ENCODE peak calls at places on chromosomes 7 and 10, in five cellular contexts. One of them, this sample, is unnamed.

GRCh38 chr10:59104186-59104585 is 72.3 kb upstream of the PHYHIPL start:
- DNase-seq in Panc1: no peak
- DNase-seq in K562: no peak
- DNase-seq in esophagus muscularis mucosa: no peak
- DNase-seq in HCT116: no peak
- DNase-seq in this sample: no peak

GRCh38 chr7:143005632-143006260 is 21.2 kb downstream of the OR9A2 start:
- DNase-seq in Panc1: no peak
- DNase-seq in K562: no peak
- DNase-seq in esophagus muscularis mucosa: no peak
- DNase-seq in HCT116: no peak
- DNase-seq in this sample: no peak

GRCh38 chr10:97332586-97333350 is 1.8 kb downstream of the FRAT2 start:
- DNase-seq in Panc1: peak
- DNase-seq in K562: peak
- DNase-seq in esophagus muscularis mucosa: no peak
- DNase-seq in HCT116: no peak
- DNase-seq in this sample: peak

GRCh38 chr7:151819826-151820225 is 57.1 kb downstream of the PRKAG2 start:
- DNase-seq in Panc1: no peak
- DNase-seq in K562: no peak
- DNase-seq in esophagus muscularis mucosa: no peak
- DNase-seq in HCT116: no peak
- DNase-seq in this sample: no peak

GRCh38 chr10:3949741-3950140 is 164.7 kb upstream of the KLF6 start:
- DNase-seq in Panc1: no peak
- DNase-seq in K562: no peak
- DNase-seq in esophagus muscularis mucosa: peak
- DNase-seq in HCT116: no peak
- DNase-seq in this sample: no peak

GRCh38 chr10:3776796-3777571 is 8.0 kb downstream of the KLF6 start:
- DNase-seq in Panc1: peak
- DNase-seq in K562: peak
- DNase-seq in esophagus muscularis mucosa: no peak
- DNase-seq in HCT116: peak
- DNase-seq in this sample: peak

GRCh38 chr10:74419491-74420466 is 268.8 kb downstream of the ADK start:
- DNase-seq in Panc1: no peak
- DNase-seq in K562: peak
- DNase-seq in esophagus muscularis mucosa: no peak
- DNase-seq in HCT116: peak
- DNase-seq in this sample: no peak

GRCh38 chr10:14554843-14555205 is 219.9 kb downstream of the FAM107B start:
- DNase-seq in Panc1: no peak
- DNase-seq in K562: no peak
- DNase-seq in esophagus muscularis mucosa: no peak
- DNase-seq in HCT116: no peak
- DNase-seq in this sample: no peak

GRCh38 chr10:80520661-80521488 is 16.8 kb upstream of the SH2D4B start:
- DNase-seq in Panc1: no peak
- DNase-seq in K562: no peak
- DNase-seq in esophagus muscularis mucosa: no peak
- DNase-seq in HCT116: no peak
- DNase-seq in this sample: no peak

GRCh38 chr7:7002416-7003062 is 176.5 kb upstream of the CCZ1B start:
- DNase-seq in Panc1: no peak
- DNase-seq in K562: no peak
- DNase-seq in esophagus muscularis mucosa: no peak
- DNase-seq in HCT116: no peak
- DNase-seq in this sample: no peak

GRCh38 chr10:96683065-96683464 is 37.2 kb downstream of the PIK3AP1 start:
- DNase-seq in Panc1: no peak
- DNase-seq in K562: no peak
- DNase-seq in esophagus muscularis mucosa: no peak
- DNase-seq in HCT116: no peak
- DNase-seq in this sample: no peak

GRCh38 chr7:31513790-31514189 is at the start of gene ITPRID1:
- DNase-seq in Panc1: no peak
- DNase-seq in K562: no peak
- DNase-seq in esophagus muscularis mucosa: no peak
- DNase-seq in HCT116: no peak
- DNase-seq in this sample: no peak

GRCh38 chr10:46225597-46225996 is 61.2 kb upstream of the ANTXRL start:
- DNase-seq in Panc1: no peak
- DNase-seq in K562: no peak
- DNase-seq in esophagus muscularis mucosa: peak
- DNase-seq in HCT116: no peak
- DNase-seq in this sample: no peak

GRCh38 chr7:92404170-92404614 is 43.1 kb upstream of the GATAD1 start:
- DNase-seq in Panc1: no peak
- DNase-seq in K562: no peak
- DNase-seq in esophagus muscularis mucosa: no peak
- DNase-seq in HCT116: no peak
- DNase-seq in this sample: no peak

DNA sequence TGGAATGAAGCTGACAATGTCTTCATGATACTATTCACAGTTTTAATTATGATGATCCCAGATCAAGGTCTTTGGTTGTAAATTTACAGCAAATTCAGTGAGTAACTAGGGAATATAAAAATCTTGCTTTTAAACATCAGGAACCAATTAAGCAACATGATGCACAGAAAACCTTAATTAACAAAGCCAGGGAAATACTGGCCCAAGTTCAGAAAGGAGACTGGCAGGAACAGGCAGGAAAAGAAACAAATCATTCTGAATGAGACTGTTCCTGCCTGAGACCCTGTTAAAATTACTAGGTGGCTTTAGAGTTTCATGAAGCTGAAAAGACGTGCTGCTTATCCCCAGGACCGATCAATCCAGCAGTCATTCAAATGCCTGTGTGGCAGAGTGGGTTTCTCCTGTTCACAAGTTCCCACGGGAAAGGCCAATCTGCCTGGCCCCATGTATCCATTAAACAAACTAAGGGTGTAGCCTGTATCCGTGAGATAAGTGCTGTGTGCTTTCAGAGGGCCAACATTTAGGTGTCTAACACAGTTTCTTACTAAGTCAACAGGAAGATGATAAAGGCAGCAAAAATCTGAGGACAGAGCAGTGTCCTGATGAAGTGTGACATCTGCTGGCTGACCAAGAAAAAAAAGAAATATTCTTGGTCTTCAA is 34.4 kb downstream of the PUS7 start:
- DNase-seq in Panc1: peak
- DNase-seq in K562: peak
- DNase-seq in esophagus muscularis mucosa: no peak
- DNase-seq in HCT116: no peak
- DNase-seq in this sample: peak
- TF ChIP-seq POLR2AphosphoS5 in Panc1: no peak
- TF ChIP-seq POLR2AphosphoS5 in K562: peak
- TF ChIP-seq POLR2AphosphoS5 in esophagus muscularis mucosa: peak
- TF ChIP-seq POLR2AphosphoS5 in HCT116: no peak
- TF ChIP-seq POLR2AphosphoS5 in this sample: peak

GRCh38 chr7:2505401-2505800 is 14.2 kb upstream of the LFNG start:
- DNase-seq in Panc1: no peak
- DNase-seq in K562: no peak
- DNase-seq in esophagus muscularis mucosa: no peak
- DNase-seq in HCT116: no peak
- DNase-seq in this sample: peak
- TF ChIP-seq POLR2AphosphoS5 in Panc1: no peak
- TF ChIP-seq POLR2AphosphoS5 in K562: no peak
- TF ChIP-seq POLR2AphosphoS5 in esophagus muscularis mucosa: no peak
- TF ChIP-seq POLR2AphosphoS5 in HCT116: no peak
- TF ChIP-seq POLR2AphosphoS5 in this sample: peak

DNA sequence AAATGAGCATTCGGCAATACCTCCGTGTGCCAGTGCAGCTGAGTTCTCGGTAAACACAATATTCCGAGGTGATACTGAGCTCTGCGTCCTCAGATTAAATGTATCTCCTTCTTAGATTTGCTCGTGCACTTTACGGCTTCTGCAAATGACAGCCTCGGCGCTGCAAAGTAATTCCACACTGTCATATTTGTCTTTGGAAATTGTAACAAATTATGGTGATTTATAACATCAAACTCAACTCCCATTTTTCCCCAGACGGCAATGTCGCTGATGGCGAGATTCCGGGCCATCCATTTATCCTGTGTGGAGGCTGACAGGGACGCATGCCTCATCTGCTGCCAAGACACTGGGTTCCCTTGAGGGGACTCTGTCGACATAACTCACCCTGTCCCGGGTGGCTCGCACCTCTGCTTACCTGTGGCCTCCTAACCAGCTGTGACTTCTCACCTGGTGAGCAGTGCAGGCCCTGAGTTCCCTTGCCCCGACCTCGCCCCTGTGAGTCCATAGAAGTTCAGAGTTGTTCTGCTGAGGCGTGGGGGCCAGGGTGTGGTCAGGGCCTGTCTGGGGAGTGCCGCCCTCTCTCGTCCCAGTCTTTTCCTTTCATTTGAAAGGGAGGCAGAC is 201.9 kb downstream of the ADARB2 start:
- DNase-seq in Panc1: no peak
- DNase-seq in K562: no peak
- DNase-seq in esophagus muscularis mucosa: no peak
- DNase-seq in HCT116: no peak
- DNase-seq in this sample: no peak
- TF ChIP-seq POLR2AphosphoS5 in Panc1: no peak
- TF ChIP-seq POLR2AphosphoS5 in K562: no peak
- TF ChIP-seq POLR2AphosphoS5 in esophagus muscularis mucosa: no peak
- TF ChIP-seq POLR2AphosphoS5 in HCT116: no peak
- TF ChIP-seq POLR2AphosphoS5 in this sample: no peak

GRCh38 chr10:119165171-119166110 is at the start of gene SFXN4:
- DNase-seq in Panc1: no peak
- DNase-seq in K562: peak
- DNase-seq in esophagus muscularis mucosa: peak
- DNase-seq in HCT116: peak
- DNase-seq in this sample: peak
- TF ChIP-seq POLR2AphosphoS5 in Panc1: peak
- TF ChIP-seq POLR2AphosphoS5 in K562: peak
- TF ChIP-seq POLR2AphosphoS5 in esophagus muscularis mucosa: peak
- TF ChIP-seq POLR2AphosphoS5 in HCT116: peak
- TF ChIP-seq POLR2AphosphoS5 in this sample: peak

GRCh38 chr10:89651205-89651915 is 6.3 kb upstream of the PANK1 start:
- DNase-seq in Panc1: no peak
- DNase-seq in K562: no peak
- DNase-seq in esophagus muscularis mucosa: peak
- DNase-seq in HCT116: no peak
- DNase-seq in this sample: no peak
- TF ChIP-seq POLR2AphosphoS5 in Panc1: no peak
- TF ChIP-seq POLR2AphosphoS5 in K562: no peak
- TF ChIP-seq POLR2AphosphoS5 in esophagus muscularis mucosa: no peak
- TF ChIP-seq POLR2AphosphoS5 in HCT116: no peak
- TF ChIP-seq POLR2AphosphoS5 in this sample: no peak

GRCh38 chr7:135557455-135558336 is at the start of gene NUP205:
- DNase-seq in Panc1: peak
- DNase-seq in K562: peak
- DNase-seq in esophagus muscularis mucosa: no peak
- DNase-seq in HCT116: peak
- DNase-seq in this sample: peak
- TF ChIP-seq POLR2AphosphoS5 in Panc1: peak
- TF ChIP-seq POLR2AphosphoS5 in K562: peak
- TF ChIP-seq POLR2AphosphoS5 in esophagus muscularis mucosa: peak
- TF ChIP-seq POLR2AphosphoS5 in HCT116: peak
- TF ChIP-seq POLR2AphosphoS5 in this sample: peak

GRCh38 chr10:99730026-99730425 is 1.9 kb downstream of the COX15 start:
- DNase-seq in Panc1: no peak
- DNase-seq in K562: no peak
- DNase-seq in esophagus muscularis mucosa: no peak
- DNase-seq in HCT116: no peak
- DNase-seq in this sample: no peak

GRCh38 chr10:99731296-99732032 is 463 bp downstream of the COX15 start:
- DNase-seq in Panc1: no peak
- DNase-seq in K562: no peak
- DNase-seq in esophagus muscularis mucosa: no peak
- DNase-seq in HCT116: no peak
- DNase-seq in this sample: no peak

GRCh38 chr10:99733366-99733765 is 1.3 kb downstream of the CUTC start:
- DNase-seq in Panc1: no peak
- DNase-seq in K562: no peak
- DNase-seq in esophagus muscularis mucosa: no peak
- DNase-seq in HCT116: no peak
- DNase-seq in this sample: no peak

GRCh38 chr10:99732033-99732912 is at the start of the genes COX15 and CUTC:
- DNase-seq in Panc1: peak
- DNase-seq in K562: peak
- DNase-seq in esophagus muscularis mucosa: peak
- DNase-seq in HCT116: peak
- DNase-seq in this sample: peak
- TF ChIP-seq POLR2AphosphoS5 in Panc1: peak
- TF ChIP-seq POLR2AphosphoS5 in K562: peak
- TF ChIP-seq POLR2AphosphoS5 in esophagus muscularis mucosa: peak
- TF ChIP-seq POLR2AphosphoS5 in HCT116: peak
- TF ChIP-seq POLR2AphosphoS5 in this sample: peak

GRCh38 chr7:134686782-134687181 is 40.1 kb downstream of the BPGM start:
- DNase-seq in Panc1: no peak
- DNase-seq in K562: no peak
- DNase-seq in esophagus muscularis mucosa: no peak
- DNase-seq in HCT116: no peak
- DNase-seq in this sample: no peak

GRCh38 chr7:134693256-134693655 is 46.6 kb downstream of the BPGM start:
- DNase-seq in Panc1: no peak
- DNase-seq in K562: no peak
- DNase-seq in esophagus muscularis mucosa: peak
- DNase-seq in HCT116: no peak
- DNase-seq in this sample: no peak

GRCh38 chr7:134690614-134691504 is 44.2 kb downstream of the BPGM start:
- DNase-seq in Panc1: no peak
- DNase-seq in K562: no peak
- DNase-seq in esophagus muscularis mucosa: peak
- DNase-seq in HCT116: no peak
- DNase-seq in this sample: no peak

GRCh38 chr7:134691820-134692705 is 45.4 kb downstream of the BPGM start:
- DNase-seq in Panc1: no peak
- DNase-seq in K562: no peak
- DNase-seq in esophagus muscularis mucosa: peak
- DNase-seq in HCT116: no peak
- DNase-seq in this sample: no peak

GRCh38 chr7:134690016-134690415 is 43.4 kb downstream of the BPGM start:
- DNase-seq in Panc1: no peak
- DNase-seq in K562: no peak
- DNase-seq in esophagus muscularis mucosa: no peak
- DNase-seq in HCT116: no peak
- DNase-seq in this sample: no peak
- TF ChIP-seq POLR2AphosphoS5 in Panc1: no peak
- TF ChIP-seq POLR2AphosphoS5 in K562: no peak
- TF ChIP-seq POLR2AphosphoS5 in esophagus muscularis mucosa: peak
- TF ChIP-seq POLR2AphosphoS5 in HCT116: no peak
- TF ChIP-seq POLR2AphosphoS5 in this sample: no peak

GRCh38 chr7:124323597-124323996 is 290.7 kb upstream of the TMEM229A start:
- DNase-seq in Panc1: no peak
- DNase-seq in K562: no peak
- DNase-seq in esophagus muscularis mucosa: no peak
- DNase-seq in HCT116: no peak
- DNase-seq in this sample: no peak
- TF ChIP-seq POLR2AphosphoS5 in Panc1: no peak
- TF ChIP-seq POLR2AphosphoS5 in K562: no peak
- TF ChIP-seq POLR2AphosphoS5 in esophagus muscularis mucosa: no peak
- TF ChIP-seq POLR2AphosphoS5 in HCT116: no peak
- TF ChIP-seq POLR2AphosphoS5 in this sample: no peak

DNA sequence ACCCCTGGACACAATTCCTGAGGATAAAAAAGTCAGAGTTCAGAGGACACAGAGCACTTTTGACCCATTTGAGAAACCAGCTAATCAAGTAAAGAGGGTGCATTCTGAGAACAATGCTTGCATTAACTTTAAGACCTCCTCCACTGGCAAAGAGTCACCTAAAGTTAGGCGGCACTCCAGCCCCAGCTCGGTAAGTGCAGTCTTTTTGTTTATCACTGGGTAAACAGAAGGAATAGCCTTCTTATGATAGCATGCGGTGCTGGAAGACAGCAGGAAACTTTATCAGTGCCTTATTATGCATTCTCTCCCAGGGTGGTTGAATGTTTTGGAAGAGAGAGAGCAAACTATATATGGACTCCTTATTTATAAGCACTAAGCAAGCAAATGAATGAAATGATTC is 130.5 kb downstream of the CDK14 start:
- DNase-seq in Panc1: no peak
- DNase-seq in K562: no peak
- DNase-seq in esophagus muscularis mucosa: no peak
- DNase-seq in HCT116: no peak
- DNase-seq in this sample: peak
- TF ChIP-seq POLR2AphosphoS5 in Panc1: no peak
- TF ChIP-seq POLR2AphosphoS5 in K562: no peak
- TF ChIP-seq POLR2AphosphoS5 in esophagus muscularis mucosa: no peak
- TF ChIP-seq POLR2AphosphoS5 in HCT116: no peak
- TF ChIP-seq POLR2AphosphoS5 in this sample: peak